ENCODE peak calls at places on chromosome 20, in seven cellular contexts. J is neural progenitor cell, H is GM23338, U is upper lobe of right lung, Y is Panc1, Z is stomach, E is A549. V is an unnamed sample.

GRCh38 chr20:5844063-5844681 is 94.0 kb downstream of the SHLD1 start:
- DNase-seq in J (no peak), H (no peak), U (no peak), Y (peak), Z (no peak), E (peak), V (no peak)

GRCh38 chr20:41173161-41173721 is 35.9 kb downstream of the PLCG1 start:
- DNase-seq in J (peak), H (peak), U (peak), Y (peak), Z (peak), E (peak), V (no peak)

GRCh38 chr20:25856256-25856884 is 159.7 kb upstream of the ZNF337 start:
- DNase-seq in J (no peak), H (no peak), U (no peak), Y (no peak), Z (no peak), E (no peak), V (no peak)

GRCh38 chr20:57089701-57090144 is 176.7 kb downstream of the BMP7 start:
- DNase-seq in J (peak), H (peak), U (peak), Y (peak), Z (peak), E (peak), V (no peak)

GRCh38 chr20:37336369-37337207 is 9.4 kb upstream of the SRC start:
- DNase-seq in J (peak), H (peak), U (peak), Y (no peak), Z (no peak), E (no peak), V (no peak)

GRCh38 chr20:11754451-11754850 is 163.2 kb upstream of the BTBD3 start:
- DNase-seq in J (no peak), H (peak), U (no peak), Y (no peak), Z (no peak), E (no peak), V (no peak)

GRCh38 chr20:41717464-41717863 is 99.3 kb upstream of the CHD6 start:
- DNase-seq in J (no peak), H (no peak), U (no peak), Y (no peak), Z (peak), E (no peak), V (no peak)

GRCh38 chr20:37218431-37218830 is 39.1 kb upstream of the MROH8 start:
- DNase-seq in J (no peak), H (no peak), U (no peak), Y (no peak), Z (no peak), E (no peak), V (no peak)

GRCh38 chr20:58389968-58390658 is 1.1 kb downstream of the VAPB start:
- DNase-seq in J (no peak), H (no peak), U (no peak), Y (no peak), Z (no peak), E (no peak), V (no peak)

GRCh38 chr20:60490184-60490583 is 532.0 kb downstream of the CDH26 start:
- DNase-seq in J (no peak), H (no peak), U (no peak), Y (no peak), Z (no peak), E (no peak), V (no peak)

GRCh38 chr20:47326718-47327137 is 29.8 kb downstream of the ZMYND8 start:
- DNase-seq in J (no peak), H (no peak), U (no peak), Y (no peak), Z (no peak), E (no peak), V (no peak)

GRCh38 chr20:53884859-53885654 is 185.3 kb downstream of the BCAS1 start:
- DNase-seq in J (no peak), H (no peak), U (no peak), Y (no peak), Z (no peak), E (no peak), V (no peak)

GRCh38 chr20:34368547-34368946 is 5.5 kb downstream of the ITCH start:
- DNase-seq in J (no peak), H (peak), U (no peak), Y (no peak), Z (no peak), E (no peak), V (no peak)

GRCh38 chr20:40767530-40767924 is 78.5 kb upstream of the MAFB start:
- DNase-seq in J (no peak), H (no peak), U (no peak), Y (no peak), Z (no peak), E (no peak), V (no peak)

GRCh38 chr20:57699395-57699794 is 10.4 kb downstream of the PMEPA1 start:
- DNase-seq in J (no peak), H (no peak), U (no peak), Y (no peak), Z (no peak), E (no peak), V (no peak)

GRCh38 chr20:23497458-23498026 is 6.6 kb downstream of the CST8 start:
- DNase-seq in J (no peak), H (no peak), U (no peak), Y (no peak), Z (no peak), E (no peak), V (no peak)

GRCh38 chr20:24382775-24383174 is 86.7 kb upstream of the SYNDIG1 start:
- DNase-seq in J (no peak), H (no peak), U (no peak), Y (no peak), Z (peak), E (no peak), V (no peak)

GRCh38 chr20:1122388-1123315 is 4.2 kb downstream of the PSMF1 start:
- DNase-seq in J (no peak), H (no peak), U (peak), Y (peak), Z (peak), E (no peak), V (no peak)

GRCh38 chr20:8389381-8390368 is 257.6 kb downstream of the PLCB1 start:
- DNase-seq in J (peak), H (peak), U (no peak), Y (peak), Z (no peak), E (peak), V (peak)

GRCh38 chr20:46638367-46639274 is 12.6 kb downstream of the SLC13A3 start:
- DNase-seq in J (peak), H (peak), U (no peak), Y (no peak), Z (no peak), E (no peak), V (no peak)

GRCh38 chr20:15515706-15516105 is 1057.5 kb downstream of the KIF16B start:
- DNase-seq in J (peak), H (no peak), U (no peak), Y (no peak), Z (no peak), E (no peak), V (no peak)

GRCh38 chr20:59902470-59902869 is 31.0 kb downstream of the SYCP2 start:
- DNase-seq in J (no peak), H (no peak), U (no peak), Y (no peak), Z (no peak), E (no peak), V (no peak)

GRCh38 chr20:1357921-1358671 is 29.2 kb upstream of the SDCBP2 start:
- DNase-seq in J (no peak), H (no peak), U (no peak), Y (no peak), Z (no peak), E (no peak), V (no peak)

GRCh38 chr20:44471481-44471882 is 4.2 kb upstream of the TTPAL start:
- DNase-seq in J (peak), H (peak), U (no peak), Y (no peak), Z (no peak), E (no peak), V (no peak)

GRCh38 chr20:16081421-16081820 is 491.8 kb downstream of the KIF16B start:
- DNase-seq in J (no peak), H (no peak), U (no peak), Y (no peak), Z (no peak), E (no peak), V (no peak)

GRCh38 chr20:59794555-59794954 is 138.9 kb downstream of the SYCP2 start:
- DNase-seq in J (no peak), H (no peak), U (no peak), Y (no peak), Z (no peak), E (no peak), V (no peak)

GRCh38 chr20:41340327-41341055 is at the start of gene LPIN3:
- DNase-seq in J (peak), H (peak), U (peak), Y (no peak), Z (peak), E (peak), V (peak)

GRCh38 chr20:49700411-49701185 is 13.1 kb downstream of the B4GALT5 start:
- DNase-seq in J (no peak), H (no peak), U (no peak), Y (no peak), Z (no peak), E (no peak), V (no peak)

GRCh38 chr20:34983995-34984735 is 28.5 kb downstream of the MYH7B start:
- DNase-seq in J (peak), H (peak), U (no peak), Y (no peak), Z (no peak), E (no peak), V (no peak)

GRCh38 chr20:14334306-14334930 is 3.0 kb downstream of the FLRT3 start:
- DNase-seq in J (peak), H (peak), U (no peak), Y (no peak), Z (peak), E (peak), V (no peak)

GRCh38 chr20:46699651-46700359 is 9.6 kb upstream of the SLC2A10 start:
- DNase-seq in J (peak), H (peak), U (no peak), Y (no peak), Z (no peak), E (no peak), V (peak)

GRCh38 chr20:38130687-38131587 is 34.1 kb downstream of the TGM2 start:
- DNase-seq in J (no peak), H (no peak), U (peak), Y (no peak), Z (no peak), E (no peak), V (no peak)

GRCh38 chr20:4592316-4593148 is 129.2 kb upstream of the PRND start:
- DNase-seq in J (peak), H (peak), U (peak), Y (no peak), Z (peak), E (peak), V (no peak)

GRCh38 chr20:8043687-8044278 is 24.2 kb upstream of the TMX4 start:
- DNase-seq in J (peak), H (peak), U (no peak), Y (peak), Z (no peak), E (peak), V (peak)

DNA sequence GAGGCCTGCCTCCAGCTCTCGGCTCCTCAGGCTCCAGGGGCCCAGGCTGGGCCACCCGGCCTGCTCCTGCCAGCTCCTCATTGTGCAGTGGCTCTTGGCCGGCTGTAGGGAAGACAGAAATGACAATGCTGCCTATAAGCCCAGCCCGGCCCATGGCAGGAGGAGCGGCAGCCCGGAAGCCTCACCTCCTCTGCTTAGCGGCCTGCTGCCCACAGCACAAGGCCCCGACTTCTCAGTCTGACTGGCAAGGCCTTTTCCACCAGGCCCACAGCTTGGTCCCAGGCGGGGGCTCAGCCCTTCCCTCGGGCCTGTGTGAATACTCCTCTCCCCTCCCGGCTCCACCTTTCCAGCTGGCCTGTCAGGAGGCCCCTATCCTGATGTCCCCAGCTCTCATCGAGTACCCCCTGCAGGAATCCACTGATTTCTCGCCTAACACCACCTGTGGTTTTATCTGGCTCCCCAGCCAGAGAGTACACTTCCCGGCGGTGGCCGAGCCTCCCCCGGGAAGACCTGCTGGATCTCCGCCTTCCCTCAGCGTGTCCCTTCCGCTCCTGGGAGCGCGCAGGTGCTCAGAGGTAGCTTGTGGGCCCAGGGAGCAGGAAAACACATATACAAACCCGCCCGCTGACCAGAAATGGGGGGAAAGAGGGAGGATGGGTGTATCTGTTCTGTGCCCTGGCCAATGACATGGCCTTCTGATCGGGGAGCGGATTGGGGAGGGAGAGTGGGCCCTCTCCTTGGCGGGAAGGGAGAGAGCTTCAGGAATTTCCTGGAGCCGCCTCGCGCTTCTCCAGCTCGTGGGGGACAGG is 963 bp downstream of the DDRGK1 start:
- DNase-seq in J (peak), H (peak), U (no peak), Y (no peak), Z (peak), E (no peak), V (no peak)
- TF ChIP-seq CTCF in J (no peak), H (no peak), U (no peak), Y (no peak), Z (no peak), E (no peak), V (no peak)

GRCh38 chr20:62872863-62873261 is 11.2 kb upstream of the TCFL5 start:
- DNase-seq in J (no peak), H (no peak), U (no peak), Y (no peak), Z (no peak), E (no peak), V (no peak)

GRCh38 chr20:62875419-62876355 is 14.1 kb upstream of the TCFL5 start:
- DNase-seq in J (peak), H (peak), U (no peak), Y (no peak), Z (peak), E (peak), V (no peak)

GRCh38 chr20:62872184-62872862 is 10.7 kb upstream of the TCFL5 start:
- DNase-seq in J (no peak), H (no peak), U (no peak), Y (no peak), Z (no peak), E (no peak), V (no peak)

GRCh38 chr20:62874745-62875344 is 13.2 kb upstream of the TCFL5 start:
- DNase-seq in J (no peak), H (no peak), U (no peak), Y (no peak), Z (no peak), E (no peak), V (no peak)

DNA sequence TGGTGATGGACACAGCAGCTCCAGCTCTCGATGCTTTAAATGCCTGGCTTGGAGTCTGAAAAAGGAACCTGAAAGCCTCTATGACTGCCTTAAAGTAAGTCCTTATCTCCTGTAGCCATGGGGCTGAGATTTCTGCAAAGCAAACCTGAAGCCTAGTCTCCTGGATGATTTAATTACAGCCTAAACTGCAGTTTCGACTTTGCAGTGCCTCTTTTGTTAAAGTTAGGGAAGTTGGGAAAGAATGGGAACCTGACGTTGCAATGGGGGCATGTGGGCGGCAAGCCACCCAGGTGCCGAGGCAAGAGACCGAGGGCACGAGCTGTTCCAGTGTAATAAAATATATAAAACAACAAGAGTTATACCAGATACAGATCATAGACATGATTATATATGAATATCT is 11.7 kb upstream of the TCFL5 start:
- DNase-seq in J (no peak), H (no peak), U (no peak), Y (no peak), Z (no peak), E (no peak), V (no peak)
- H3K27ac ChIP-seq in J (no peak), H (no peak), U (no peak), Y (peak), Z (no peak), E (no peak), V (no peak)

DNA sequence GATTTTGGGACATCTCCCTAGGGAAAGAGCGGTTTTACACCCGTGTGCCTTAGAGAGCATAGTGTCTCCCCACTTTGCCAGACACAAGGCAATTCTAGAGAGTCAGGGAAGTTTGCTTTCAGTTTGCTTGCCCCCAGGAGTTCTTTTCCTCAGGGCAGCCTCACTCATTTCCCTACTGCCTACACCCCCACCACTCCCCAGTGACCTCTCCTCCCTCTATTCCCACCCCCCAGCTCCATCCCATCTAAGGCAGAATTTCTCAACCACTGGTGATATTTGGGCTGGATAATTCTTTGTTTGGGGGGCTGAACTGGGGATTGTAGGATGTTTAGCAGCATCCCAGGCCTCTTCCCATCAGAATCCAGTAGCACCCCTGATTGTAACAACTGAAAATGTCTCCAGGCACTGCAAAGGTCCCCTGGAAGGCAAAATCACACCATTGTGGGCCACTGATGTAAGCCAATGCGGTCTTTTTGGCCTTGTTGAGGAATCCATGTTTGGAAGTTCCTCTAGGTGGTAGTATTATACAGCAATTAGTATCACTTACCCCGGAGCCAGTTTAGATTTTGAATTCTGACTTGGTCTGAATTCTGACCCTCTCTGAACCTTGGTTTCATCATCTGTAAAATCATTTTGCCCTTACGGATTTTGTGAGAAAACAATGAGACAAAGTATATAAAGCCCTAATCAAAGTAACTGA is 1.3 kb downstream of the EPPIN start:
- DNase-seq in J (peak), H (peak), U (no peak), Y (no peak), Z (no peak), E (peak), V (no peak)
- TF ChIP-seq CTCF in J (peak), H (peak), U (peak), Y (peak), Z (no peak), E (peak), V (peak)

GRCh38 chr20:51607170-51607569 is 64.7 kb upstream of the NFATC2 start:
- DNase-seq in J (no peak), H (no peak), U (no peak), Y (no peak), Z (no peak), E (no peak), V (no peak)
- H3K27ac ChIP-seq in J (no peak), H (no peak), U (no peak), Y (no peak), Z (no peak), E (no peak), V (no peak)